ENCODE peak calls at places on chromosomes 6 and 20, in four cellular contexts. F is kidney epithelial cell; R is CD8-positive, alpha-beta memory T cell; C is IMR-90. G is an unnamed sample. For H3K36me3, the result is how much of the 10 kb centered on the place peaks cover.

GRCh38 chr6:46291880-46292279 is 121.1 kb upstream of the ENPP5 start:
- DNase-seq in F (no peak), R (no peak), C (no peak), G (no peak)

GRCh38 chr6:14824060-14824834 is 421.6 kb upstream of the JARID2 start:
- DNase-seq in F (no peak), R (no peak), C (no peak), G (no peak)

GRCh38 chr6:140494321-140495085 is 1120.1 kb upstream of the CITED2 start:
- DNase-seq in F (no peak), R (no peak), C (no peak), G (no peak)

GRCh38 chr6:6315660-6316059 is 4.8 kb downstream of the F13A1 start:
- DNase-seq in F (peak), R (peak), C (peak), G (no peak)

GRCh38 chr6:12363651-12364381 is 73.7 kb downstream of the EDN1 start:
- DNase-seq in F (no peak), R (no peak), C (no peak), G (no peak)

GRCh38 chr6:161128680-161129196 is 137.2 kb downstream of the MAP3K4 start:
- DNase-seq in F (no peak), R (no peak), C (peak), G (no peak)

GRCh38 chr20:43987531-43987930 is 72.9 kb downstream of the TOX2 start:
- DNase-seq in F (no peak), R (no peak), C (no peak), G (no peak)

GRCh38 chr20:49029203-49029602 is 16.9 kb upstream of the CSE1L start:
- DNase-seq in F (no peak), R (no peak), C (peak), G (no peak)

GRCh38 chr6:42436825-42437224 is 14.9 kb downstream of the TRERF1 start:
- DNase-seq in F (no peak), R (no peak), C (peak), G (no peak)

GRCh38 chr20:63500151-63500901 is 1.4 kb upstream of the EEF1A2 start:
- DNase-seq in F (no peak), R (no peak), C (no peak), G (no peak)

GRCh38 chr6:24882295-24882694 is 53.5 kb downstream of the RIPOR2 start:
- DNase-seq in F (no peak), R (no peak), C (peak), G (no peak)

GRCh38 chr6:20124545-20124944 is 87.7 kb downstream of the MBOAT1 start:
- DNase-seq in F (no peak), R (no peak), C (no peak), G (no peak)

GRCh38 chr20:1946762-1947534 is 46.9 kb downstream of the PDYN start:
- DNase-seq in F (no peak), R (no peak), C (peak), G (no peak)

GRCh38 chr20:51500311-51500710 is 42.2 kb downstream of the NFATC2 start:
- DNase-seq in F (no peak), R (peak), C (no peak), G (no peak)

GRCh38 chr6:145733770-145734169 is 1.6 kb downstream of the EPM2A start:
- DNase-seq in F (no peak), R (no peak), C (peak), G (no peak)
- H3K4me3 ChIP-seq in F (no peak), R (no peak), C (no peak), G (no peak)

GRCh38 chr20:34529742-34530141 is 13.5 kb downstream of the DYNLRB1 start:
- DNase-seq in F (no peak), R (no peak), C (no peak), G (no peak)
- H3K36me3 ChIP-seq in F (under half), R (under half), C (half or more), G (under half)

GRCh38 chr6:137926207-137926731 is 59.2 kb downstream of the TNFAIP3 start:
- DNase-seq in F (peak), R (no peak), C (peak), G (peak)

GRCh38 chr6:137928286-137928685 is 61.2 kb downstream of the TNFAIP3 start:
- DNase-seq in F (no peak), R (no peak), C (no peak), G (no peak)

GRCh38 chr6:137926985-137927384 is 59.9 kb downstream of the TNFAIP3 start:
- DNase-seq in F (no peak), R (no peak), C (no peak), G (no peak)

GRCh38 chr6:137925299-137925698 is 58.2 kb downstream of the TNFAIP3 start:
- DNase-seq in F (no peak), R (no peak), C (no peak), G (no peak)

DNA sequence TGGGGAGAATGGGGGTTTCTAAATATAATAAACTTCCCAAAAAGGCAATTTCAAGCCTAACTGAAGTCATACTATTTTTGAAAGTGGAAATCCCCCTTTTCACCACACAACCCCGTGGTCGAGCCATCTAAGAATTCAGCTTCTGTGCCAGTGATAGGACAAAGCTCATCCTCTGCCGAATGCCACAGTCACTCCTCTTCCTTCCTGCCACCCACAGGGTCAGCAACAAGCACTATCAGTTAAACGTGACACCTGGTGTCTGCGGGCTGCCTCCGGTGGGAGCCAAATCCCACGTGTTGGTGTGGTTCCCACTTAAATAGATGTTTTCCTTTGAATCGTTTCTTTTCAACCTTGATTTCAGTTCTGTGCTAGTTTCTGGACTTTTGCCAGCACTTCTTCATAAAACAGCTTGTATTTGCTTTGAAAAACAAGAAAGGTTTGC is 60.7 kb downstream of the TNFAIP3 start:
- DNase-seq in F (no peak), R (peak), C (peak), G (no peak)
- H3K4me3 ChIP-seq in F (no peak), R (peak), C (no peak), G (no peak)

GRCh38 chr6:129102741-129103140 is 219.8 kb downstream of the LAMA2 start:
- DNase-seq in F (no peak), R (no peak), C (peak), G (no peak)

GRCh38 chr6:129096651-129097290 is 213.8 kb downstream of the LAMA2 start:
- DNase-seq in F (no peak), R (no peak), C (no peak), G (no peak)

GRCh38 chr6:129098061-129098553 is 215.2 kb downstream of the LAMA2 start:
- DNase-seq in F (no peak), R (no peak), C (no peak), G (no peak)

GRCh38 chr6:129100164-129100563 is 217.2 kb downstream of the LAMA2 start:
- DNase-seq in F (no peak), R (no peak), C (no peak), G (no peak)

GRCh38 chr6:129099696-129100095 is 216.8 kb downstream of the LAMA2 start:
- DNase-seq in F (no peak), R (no peak), C (no peak), G (no peak)
- H3K36me3 ChIP-seq in F (under half), R (under half), C (under half), G (under half)

DNA sequence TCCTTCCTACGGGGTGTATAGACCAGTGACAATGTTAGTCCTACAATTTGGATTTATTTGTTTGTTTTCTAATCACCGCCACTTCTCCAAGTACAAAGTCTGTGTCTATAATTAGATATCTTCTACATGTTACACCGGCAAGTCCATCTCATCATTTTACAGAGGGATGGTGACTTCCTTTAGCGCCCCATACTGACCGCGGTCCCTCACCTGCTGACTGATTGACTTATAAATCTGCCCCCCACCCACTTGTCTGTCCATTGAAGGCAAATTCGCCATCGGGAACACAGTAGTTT is 8.9 kb upstream of the NR2E1 start:
- DNase-seq in F (no peak), R (no peak), C (no peak), G (no peak)
- H3K4me3 ChIP-seq in F (no peak), R (no peak), C (no peak), G (no peak)

DNA sequence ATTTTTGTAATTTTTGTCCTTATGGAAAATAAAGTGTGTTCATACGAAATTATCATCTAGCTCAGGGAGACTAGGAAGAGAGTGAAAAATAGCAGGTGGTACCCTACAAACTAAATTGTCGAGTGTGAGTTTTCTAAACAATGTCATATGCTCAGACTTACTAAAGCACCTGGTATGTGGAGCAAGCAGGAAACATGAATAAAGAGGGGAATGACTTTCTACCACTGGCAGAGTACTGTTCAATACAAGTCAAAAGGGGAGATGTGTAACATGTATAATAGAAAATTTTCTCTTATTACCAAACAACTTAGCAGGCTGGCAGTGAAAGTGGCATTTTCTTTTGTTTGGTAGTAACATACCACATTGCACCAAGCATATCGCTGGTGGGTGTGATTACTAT is 36.1 kb downstream of the CTNNBL1 start:
- DNase-seq in F (no peak), R (no peak), C (peak), G (no peak)
- H3K36me3 ChIP-seq in F (under half), R (under half), C (under half), G (under half)

GRCh38 chr6:30006170-30007131 is 54.6 kb upstream of the POLR1H start:
- DNase-seq in F (no peak), R (peak), C (peak), G (no peak)
- H3K4me3 ChIP-seq in F (peak), R (peak), C (peak), G (peak)

GRCh38 chr20:62158088-62158400 is 14.5 kb downstream of the SS18L1 start:
- DNase-seq in F (no peak), R (no peak), C (no peak), G (no peak)
- H3K36me3 ChIP-seq in F (under half), R (under half), C (under half), G (under half)